ENCODE peak calls at places on chromosomes 13 and 19, in eight cellular contexts. H is NCI-H446 treated with DMSO at 0.1 percent for 48 hours; A is activated CD4-positive, alpha-beta T cell treated with anti-CD3 and anti-CD28 coated beads for 1 hour; B is astrocyte of the spinal cord; E is mesenchymal stem cell; G is stimulated activated CD4-positive, alpha-beta T cell treated with anti-CD3 and anti-CD28 coated beads, TNF-alpha, amount 100 ng/mL, for 24 hours; R is CD4-positive, alpha-beta T cell; Z is AML-193. J is an unnamed sample.

GRCh38 chr13:99218969-99219368 is 18.3 kb downstream of the UBAC2 start:
- DNase-seq in H (no peak), A (peak), B (no peak), E (no peak), G (no peak), R (peak), Z (no peak), J (no peak)

GRCh38 chr19:35436477-35437141 is 11.4 kb upstream of the FFAR2 start:
- DNase-seq in H (no peak), A (no peak), B (no peak), E (peak), G (no peak), R (no peak), Z (peak), J (peak)

GRCh38 chr19:33670398-33670797 is 48.6 kb downstream of the CHST8 start:
- DNase-seq in H (no peak), A (no peak), B (no peak), E (no peak), G (no peak), R (no peak), Z (no peak), J (no peak)

GRCh38 chr13:112818040-112818697 is 128.3 kb downstream of the ATP11A start:
- DNase-seq in H (no peak), A (no peak), B (no peak), E (no peak), G (no peak), R (no peak), Z (no peak), J (no peak)

GRCh38 chr19:57363734-57364181 is 407 bp downstream of the TRAPPC2B start:
- DNase-seq in H (no peak), A (no peak), B (no peak), E (peak), G (no peak), R (no peak), Z (no peak), J (no peak)

GRCh38 chr13:38590796-38591507 is 95.9 kb upstream of the FREM2 start:
- DNase-seq in H (no peak), A (no peak), B (no peak), E (no peak), G (no peak), R (no peak), Z (no peak), J (no peak)

GRCh38 chr13:101346161-101346560 is 70.1 kb downstream of the NALCN start:
- DNase-seq in H (no peak), A (no peak), B (no peak), E (no peak), G (no peak), R (no peak), Z (no peak), J (no peak)

GRCh38 chr19:13987101-13987890 is 18.8 kb downstream of the RFX1 start:
- DNase-seq in H (no peak), A (no peak), B (no peak), E (no peak), G (no peak), R (no peak), Z (peak), J (no peak)

GRCh38 chr19:32367948-32368536 is 22.6 kb downstream of the ZNF507 start:
- DNase-seq in H (no peak), A (no peak), B (no peak), E (no peak), G (no peak), R (no peak), Z (no peak), J (no peak)

J was measured in colonic mucosa.